ENCODE peak calls at places on chromosomes 3 and 15, in seven cellular contexts. K, S, N, Y, P, H and A are unnamed samples.

GRCh38 chr3:125292015-125292414 is 79.5 kb upstream of the SLC12A8 start:
- DNase-seq in K (no peak), S (no peak), N (no peak), Y (no peak), P (no peak), H (no peak), A (no peak)

GRCh38 chr3:194397757-194398312 is 1.2 kb downstream of the GP5 start:
- DNase-seq in K (no peak), S (no peak), N (no peak), Y (peak; percentile 67), P (no peak), H (no peak), A (no peak)

GRCh38 chr3:156273068-156273709 is 152.8 kb downstream of the KCNAB1 start:
- DNase-seq in K (no peak), S (no peak), N (no peak), Y (no peak), P (no peak), H (no peak), A (no peak)

GRCh38 chr3:139301183-139301582 is 42.6 kb upstream of the MRPS22 start:
- DNase-seq in K (no peak), S (no peak), N (no peak), Y (no peak), P (peak; percentile 7), H (no peak), A (no peak)

GRCh38 chr3:157499342-157499963 is 3.8 kb downstream of the VEPH1 start:
- DNase-seq in K (peak; percentile 85), S (no peak), N (peak; percentile 82), Y (peak; percentile 96), P (peak; percentile 93), H (peak; percentile 79), A (no peak)

GRCh38 chr3:43549626-43550025 is 72.2 kb downstream of the ANO10 start:
- DNase-seq in K (no peak), S (no peak), N (no peak), Y (no peak), P (peak; percentile 17), H (no peak), A (no peak)

GRCh38 chr15:69300129-69300588 is 1.4 kb downstream of the PAQR5 start:
- DNase-seq in K (no peak), S (no peak), N (no peak), Y (peak; percentile 71), P (no peak), H (peak; percentile 37), A (no peak)

GRCh38 chr15:85137507-85138175 is 156.0 kb downstream of the PDE8A start:
- DNase-seq in K (no peak), S (no peak), N (no peak), Y (no peak), P (no peak), H (peak; percentile 44), A (no peak)

GRCh38 chr15:76073554-76073953 is 13.8 kb downstream of the TMEM266 start:
- DNase-seq in K (no peak), S (no peak), N (no peak), Y (no peak), P (peak; percentile 81), H (no peak), A (no peak)

GRCh38 chr15:68106656-68107055 is 52.5 kb downstream of the PIAS1 start:
- DNase-seq in K (no peak), S (no peak), N (no peak), Y (peak; percentile 68), P (no peak), H (peak; percentile 30), A (no peak)

GRCh38 chr15:68434021-68434420 is 2.1 kb upstream of the ITGA11 start:
- DNase-seq in K (no peak), S (no peak), N (no peak), Y (no peak), P (no peak), H (no peak), A (no peak)

GRCh38 chr3:45545476-45545875 is 49.1 kb upstream of the LIMD1 start:
- DNase-seq in K (no peak), S (no peak), N (no peak), Y (no peak), P (peak; percentile 45), H (no peak), A (no peak)

GRCh38 chr3:52268036-52268435 is 10.4 kb downstream of the WDR82 start:
- DNase-seq in K (peak; percentile 4), S (no peak), N (no peak), Y (no peak), P (peak; percentile 55), H (no peak), A (no peak)

GRCh38 chr3:11250902-11251806 is 21.0 kb upstream of the ATG7 start:
- DNase-seq in K (no peak), S (no peak), N (no peak), Y (no peak), P (peak; percentile 74), H (no peak), A (no peak)

GRCh38 chr3:171349392-171349791 is 110.8 kb downstream of the TNIK start:
- DNase-seq in K (no peak), S (no peak), N (no peak), Y (no peak), P (peak; percentile 61), H (no peak), A (no peak)

GRCh38 chr3:63937661-63938651 is 25.8 kb upstream of the SCAANT1 start:
- DNase-seq in K (peak; percentile 85), S (no peak), N (peak; percentile 48), Y (peak; percentile 21), P (peak; percentile 63), H (no peak), A (peak; percentile 23)

GRCh38 chr15:22927761-22928160 is 52.4 kb downstream of the CYFIP1 start:
- DNase-seq in K (no peak), S (no peak), N (no peak), Y (no peak), P (no peak), H (no peak), A (no peak)
- H3K4me3 ChIP-seq in K (no peak overlapping the region), S (no peak overlapping the region), N (no peak overlapping the region), Y (no peak overlapping the region), P (no peak overlapping the region), H (no peak overlapping the region), A (no peak overlapping the region)

DNA sequence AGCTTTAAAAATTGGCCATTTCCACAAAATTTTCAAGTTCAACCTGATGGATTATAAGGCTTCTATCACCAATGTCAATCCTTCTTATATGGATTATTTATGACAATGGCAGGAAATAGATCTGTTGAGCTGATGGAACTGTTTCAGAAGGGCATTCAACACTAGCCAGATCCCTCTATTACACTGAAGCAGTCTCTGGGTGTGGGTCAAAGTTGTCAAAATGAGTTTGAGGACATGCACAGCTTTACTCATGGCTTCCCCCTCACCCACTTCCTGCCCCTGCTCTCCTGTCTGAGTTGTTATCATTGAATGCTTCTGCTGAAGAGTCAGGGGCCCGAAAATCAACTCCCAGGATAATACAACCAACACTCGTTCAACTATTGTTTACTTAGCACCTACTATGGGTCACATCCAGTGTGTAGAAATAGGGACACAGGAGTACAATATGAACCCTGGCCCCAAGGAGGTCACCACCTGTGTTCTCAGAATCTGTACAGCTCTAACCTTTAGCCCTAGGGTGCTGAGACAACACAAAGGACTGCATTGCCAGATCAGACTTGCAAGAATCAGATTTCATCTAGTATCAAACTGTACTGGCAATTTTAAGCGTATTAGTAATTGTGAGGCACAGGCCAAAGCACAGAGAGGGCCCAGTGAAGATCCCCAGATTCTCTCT is 41.7 kb upstream of the FAM3D start:
- DNase-seq in K (no peak), S (no peak), N (no peak), Y (no peak), P (no peak), H (no peak), A (no peak)
- TF ChIP-seq EZH2phosphoT487 in K (no peak), S (no peak), N (no peak), Y (no peak), P (no peak), H (no peak), A (no peak)

DNA sequence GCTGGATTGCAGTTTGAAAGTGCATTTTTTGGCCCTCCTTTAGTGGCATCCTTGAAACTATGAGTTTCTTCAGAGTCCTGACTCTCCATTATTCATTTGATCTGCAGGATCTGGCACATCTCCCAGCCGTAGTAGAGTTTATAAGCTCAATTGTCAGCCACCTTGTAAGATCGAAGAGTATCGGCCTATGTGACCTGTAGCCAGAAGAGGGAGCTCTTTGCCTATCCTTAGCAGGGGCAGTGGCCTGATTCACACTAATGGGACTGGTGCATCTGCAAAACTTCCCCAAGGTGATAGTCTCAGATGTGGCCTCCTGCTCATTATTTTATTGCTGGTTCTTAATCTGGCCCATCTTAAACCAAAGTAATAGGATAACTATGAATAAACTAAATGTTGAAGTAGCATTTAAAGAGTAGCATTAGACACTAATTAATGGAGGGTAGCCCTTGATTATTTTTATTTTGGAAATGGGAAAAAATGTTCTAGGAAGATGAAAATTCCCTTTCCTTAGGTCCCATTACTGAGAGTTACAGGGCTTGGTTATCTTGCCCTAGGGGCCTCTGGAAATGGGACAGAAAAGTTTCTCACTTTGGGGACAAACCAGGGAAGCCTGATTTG is 21.2 kb downstream of the GCSAM start:
- DNase-seq in K (peak; percentile 85), S (peak; percentile 70), N (peak; percentile 81), Y (peak; percentile 93), P (peak; percentile 89), H (peak; percentile 87), A (peak; percentile 96)
- TF ChIP-seq CTCF in K (peak; percentile 93), S (peak; percentile 72), N (peak; percentile 67), Y (peak; percentile 95), P (peak; percentile 94), H (peak; percentile 93), A (peak; percentile 99)

GRCh38 chr15:81296218-81296617 is 27.7 kb downstream of the STARD5 start:
- DNase-seq in K (no peak), S (no peak), N (no peak), Y (no peak), P (no peak), H (no peak), A (peak; percentile 41)
- H3K4me3 ChIP-seq in K (peak overlapping the region; percentile 77), S (no peak overlapping the region), N (no peak overlapping the region), Y (no peak overlapping the region), P (no peak overlapping the region), H (no peak overlapping the region), A (peak overlapping the region; percentile 92)

GRCh38 chr15:57541805-57542504 is 49.7 kb upstream of the MYZAP start:
- DNase-seq in K (no peak), S (peak; percentile 68), N (peak; percentile 84), Y (peak; percentile 84), P (peak; percentile 74), H (peak; percentile 70), A (peak; percentile 42)
- TF ChIP-seq EZH2phosphoT487 in K (no peak), S (no peak), N (no peak), Y (no peak), P (no peak), H (no peak), A (no peak)

GRCh38 chr3:81198766-81199165 is 562.7 kb downstream of the GBE1 start:
- DNase-seq in K (no peak), S (peak; percentile 4), N (no peak), Y (no peak), P (peak; percentile 17), H (no peak), A (no peak)

DNA sequence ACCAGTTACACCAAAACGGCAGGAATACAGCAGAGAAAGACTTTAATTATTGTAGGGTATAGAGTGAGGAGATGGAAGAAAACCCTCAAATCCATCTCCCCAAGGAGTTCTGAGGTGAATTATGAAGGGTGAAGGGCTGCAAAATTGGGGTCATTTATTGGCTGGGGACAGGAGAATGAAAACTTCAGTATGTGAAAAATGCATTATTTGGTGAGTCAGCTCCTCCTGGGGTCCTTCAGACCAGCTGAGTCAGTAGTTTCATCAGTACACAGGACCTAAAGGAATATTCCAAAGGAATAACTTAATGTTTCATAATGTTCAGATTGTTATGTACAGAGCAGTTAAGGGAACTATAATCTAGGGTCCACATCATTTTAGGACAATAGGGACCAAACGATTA is 566.0 kb downstream of the GBE1 start:
- DNase-seq in K (no peak), S (no peak), N (no peak), Y (no peak), P (peak; percentile 6), H (no peak), A (no peak)
- TF ChIP-seq CTCF in K (no peak), S (no peak), N (no peak), Y (no peak), P (no peak), H (no peak), A (no peak)